ENCODE peak calls at places on chromosomes 16 and 17, in six cellular contexts. Y, C, Z, S, A and Q are unnamed samples.

GRCh38 chr16:3144331-3144881 is 9.6 kb downstream of the ZNF213 start:
- DNase-seq in Y (no peak), C (no peak), Z (no peak), S (no peak), A (no peak), Q (no peak)

GRCh38 chr16:686459-687260 is 2.5 kb upstream of the JMJD8 start:
- DNase-seq in Y (no peak), C (no peak), Z (no peak), S (no peak), A (no peak), Q (no peak)

GRCh38 chr16:66247516-66248089 is 118.9 kb upstream of the CDH5 start:
- DNase-seq in Y (peak; percentile 25), C (no peak), Z (no peak), S (no peak), A (no peak), Q (no peak)

GRCh38 chr16:85435298-85435697 is 177.8 kb upstream of the GSE1 start:
- DNase-seq in Y (no peak), C (no peak), Z (no peak), S (no peak), A (no peak), Q (no peak)

GRCh38 chr16:28820016-28820415 is 2.8 kb upstream of the ATXN2L start:
- DNase-seq in Y (no peak), C (no peak), Z (no peak), S (no peak), A (no peak), Q (no peak)

GRCh38 chr17:7177210-7177953 is 1.8 kb downstream of the ASGR1 start:
- DNase-seq in Y (peak; percentile 72), C (peak; percentile 85), Z (peak; percentile 80), S (peak; percentile 67), A (peak; percentile 88), Q (no peak)

GRCh38 chr16:22073350-22073749 is 19.0 kb upstream of the VWA3A start:
- DNase-seq in Y (no peak), C (no peak), Z (no peak), S (no peak), A (no peak), Q (no peak)

GRCh38 chr17:74466785-74467158 is 338 bp downstream of the CD300A start:
- DNase-seq in Y (no peak), C (no peak), Z (no peak), S (no peak), A (no peak), Q (no peak)

GRCh38 chr16:70437017-70437581 is 1.8 kb downstream of the ST3GAL2 start:
- DNase-seq in Y (no peak), C (no peak), Z (no peak), S (no peak), A (no peak), Q (no peak)

GRCh38 chr17:78154903-78155811 is 9.0 kb downstream of the C17orf99 start:
- DNase-seq in Y (no peak), C (no peak), Z (no peak), S (no peak), A (no peak), Q (no peak)

GRCh38 chr17:7523033-7523432 is 25.8 kb upstream of the TNFSF12 start:
- DNase-seq in Y (no peak), C (peak; percentile 60), Z (no peak), S (peak; percentile 57), A (no peak), Q (no peak)

GRCh38 chr16:28573738-28574718 is 20.3 kb downstream of the SGF29 start:
- DNase-seq in Y (no peak), C (no peak), Z (no peak), S (no peak), A (no peak), Q (no peak)

GRCh38 chr16:70649300-70649699 is 2.9 kb downstream of the IL34 start:
- DNase-seq in Y (no peak), C (no peak), Z (no peak), S (no peak), A (no peak), Q (no peak)

GRCh38 chr16:85637808-85638186 is 24.7 kb downstream of the GSE1 start:
- DNase-seq in Y (no peak), C (peak; percentile 90), Z (no peak), S (no peak), A (no peak), Q (no peak)

GRCh38 chr16:88569614-88569984 is 604 bp upstream of the ZC3H18 start:
- DNase-seq in Y (no peak), C (peak; percentile 72), Z (peak; percentile 66), S (no peak), A (peak; percentile 5), Q (no peak)

GRCh38 chr16:89449726-89450335 is 40.5 kb downstream of the ANKRD11 start:
- DNase-seq in Y (no peak), C (no peak), Z (no peak), S (no peak), A (no peak), Q (no peak)

GRCh38 chr16:31700200-31700529 is 172.5 kb downstream of the AHSP start:
- DNase-seq in Y (no peak), C (no peak), Z (no peak), S (no peak), A (peak; percentile 92), Q (peak; percentile 45)

GRCh38 chr17:74532115-74532514 is 840 bp upstream of the CD300LB start:
- DNase-seq in Y (peak; percentile 29), C (no peak), Z (peak; percentile 13), S (no peak), A (no peak), Q (no peak)

GRCh38 chr16:49589721-49590120 is 216.1 kb downstream of the C16orf78 start:
- DNase-seq in Y (no peak), C (no peak), Z (no peak), S (no peak), A (no peak), Q (no peak)

GRCh38 chr16:86363836-86364618 is 146.3 kb upstream of the FOXF1 start:
- DNase-seq in Y (no peak), C (no peak), Z (no peak), S (no peak), A (no peak), Q (no peak)

GRCh38 chr17:79356839-79357447 is 253.9 kb downstream of the RBFOX3 start:
- DNase-seq in Y (no peak), C (no peak), Z (no peak), S (no peak), A (no peak), Q (no peak)

GRCh38 chr17:41652461-41652960 is 28.1 kb upstream of the KRT17 start:
- DNase-seq in Y (peak; percentile 60), C (peak; percentile 64), Z (no peak), S (no peak), A (no peak), Q (no peak)

DNA sequence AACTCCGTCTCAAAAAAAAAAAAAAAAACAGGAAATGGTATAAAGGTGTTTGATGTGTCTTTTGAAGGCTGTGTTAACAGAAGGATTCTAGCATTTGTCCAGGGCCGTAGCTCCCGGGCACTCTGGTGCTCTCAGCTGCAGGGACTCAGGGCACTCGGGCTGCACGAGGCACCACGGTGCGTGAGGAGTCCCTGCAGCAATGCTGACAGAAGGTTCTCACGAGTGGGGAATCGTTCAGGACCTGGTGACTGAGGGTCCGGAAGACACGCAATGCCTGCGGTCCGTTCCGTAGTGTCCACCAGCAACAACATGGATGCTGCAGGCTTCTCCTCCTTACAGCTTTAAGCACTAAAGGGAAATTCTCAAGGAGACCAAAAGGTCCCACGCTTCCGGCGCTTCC is 12.6 kb upstream of the FAAP100 start:
- DNase-seq in Y (no peak), C (no peak), Z (no peak), S (no peak), A (no peak), Q (no peak)
- H3K27ac ChIP-seq in Y (no peak overlapping the region), C (no peak overlapping the region), Z (no peak overlapping the region), S (no peak overlapping the region), A (peak overlapping the region; percentile 99), Q (no peak overlapping the region)

GRCh38 chr16:72008424-72009216 is at the start of gene DHODH:
- DNase-seq in Y (peak; percentile 98), C (peak; percentile 99), Z (peak; percentile 94), S (peak; percentile 97), A (peak; percentile 99), Q (peak; percentile 88)
- H3K27ac ChIP-seq in Y (peak within 1 kb of the TSS; percentile 84), C (peak within 1 kb of the TSS; percentile 78), Z (peak within 1 kb of the TSS; percentile 48), S (peak within 1 kb of the TSS; percentile 62), A (peak within 1 kb of the TSS; percentile 65), Q (no peak within 1 kb of the TSS)

GRCh38 chr16:35711958-35712357 is 2252.5 kb downstream of the TP53TG3F start:
- DNase-seq in Y (no peak), C (no peak), Z (no peak), S (no peak), A (no peak), Q (no peak)

GRCh38 chr16:35711435-35711834 is 2252.0 kb downstream of the TP53TG3F start:
- DNase-seq in Y (no peak), C (no peak), Z (no peak), S (no peak), A (no peak), Q (no peak)

GRCh38 chr16:35714665-35715064 is 2255.3 kb downstream of the TP53TG3F start:
- DNase-seq in Y (no peak), C (no peak), Z (no peak), S (no peak), A (no peak), Q (no peak)

GRCh38 chr16:35713762-35714650 is 2254.6 kb downstream of the TP53TG3F start:
- DNase-seq in Y (no peak), C (no peak), Z (no peak), S (no peak), A (no peak), Q (no peak)
- H3K27ac ChIP-seq in Y (no peak overlapping the region), C (no peak overlapping the region), Z (no peak overlapping the region), S (no peak overlapping the region), A (no peak overlapping the region), Q (no peak overlapping the region)

GRCh38 chr17:55730380-55730779 is 7.7 kb upstream of the TMEM100 start:
- DNase-seq in Y (no peak), C (no peak), Z (no peak), S (no peak), A (no peak), Q (no peak)
- H3K27ac ChIP-seq in Y (no peak overlapping the region), C (peak overlapping the region; percentile 86), Z (no peak overlapping the region), S (no peak overlapping the region), A (no peak overlapping the region), Q (no peak overlapping the region)

DNA sequence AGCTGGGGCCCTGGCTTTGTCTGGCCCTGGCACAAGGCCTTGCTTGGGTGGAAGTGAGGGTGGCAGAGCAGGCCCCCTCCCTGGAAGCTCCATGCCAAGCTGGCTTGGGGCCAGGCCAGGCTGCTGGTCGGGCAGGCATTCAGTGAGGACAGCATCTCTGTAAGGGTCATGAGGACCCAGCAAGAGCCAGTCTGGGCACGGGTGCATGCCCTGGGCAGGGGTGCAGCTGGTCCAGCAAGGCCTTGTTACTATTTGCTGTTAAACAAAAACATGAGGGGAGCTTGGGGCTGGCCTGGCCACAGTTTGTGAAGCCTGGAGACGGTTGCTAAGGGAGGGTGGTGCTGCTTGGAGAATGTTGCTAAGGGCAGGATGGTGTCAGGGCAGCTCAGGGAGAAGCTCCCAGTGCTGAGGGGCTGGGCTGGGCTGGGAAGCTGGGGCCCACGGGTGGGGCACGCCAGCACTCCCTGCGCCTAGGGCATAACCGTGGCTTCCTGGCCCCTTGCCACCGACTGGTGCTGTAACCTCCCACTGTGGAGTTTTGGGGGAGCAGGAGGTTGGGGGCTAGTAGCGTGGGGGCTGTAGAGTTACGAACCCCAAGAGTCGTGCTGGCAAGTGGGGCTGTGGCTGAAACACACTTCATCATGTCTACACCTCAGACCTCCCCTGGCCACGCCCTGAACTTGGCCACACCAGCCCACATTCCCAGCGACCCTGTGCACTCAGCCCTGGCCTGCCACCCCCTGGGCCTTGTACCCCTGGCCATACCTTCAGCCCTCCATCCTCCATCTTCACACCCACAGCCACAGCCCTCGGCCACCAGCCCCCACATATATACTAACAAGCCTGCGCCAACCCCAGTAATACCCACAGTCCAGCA is 1.6 kb downstream of the TPPP3 start:
- DNase-seq in Y (no peak), C (peak; percentile 67), Z (peak; percentile 64), S (no peak), A (no peak), Q (no peak)
- H3K27ac ChIP-seq in Y (no peak overlapping the region), C (no peak overlapping the region), Z (no peak overlapping the region), S (no peak overlapping the region), A (peak overlapping the region; percentile 34), Q (no peak overlapping the region)